ENCODE peak calls at places on chromosomes 12 and 14, in eight cellular contexts. I is body of pancreas, Y is stomach, K is right lobe of liver, C is esophagus squamous epithelium, Z is transverse colon, F is vagina, Q is H54. R is an unnamed sample.

GRCh38 chr12:6620137-6620884 is 13.1 kb upstream of the CHD4 start:
- DNase-seq in Z (no peak), F (no peak), Y (no peak), Q (no peak), C (no peak), I (peak; percentile 50), K (peak; percentile 56), R (no peak)

GRCh38 chr12:11633968-11634367 is 15.5 kb upstream of the ETV6 start:
- DNase-seq in Z (no peak), Y (no peak), I (no peak), Q (no peak), K (no peak), F (no peak), C (no peak), R (no peak)

GRCh38 chr12:52760623-52761022 is 16.5 kb downstream of the KRT76 start:
- DNase-seq in K (no peak), Y (no peak), Q (no peak), F (no peak), Z (no peak), C (no peak), I (no peak), R (no peak)

GRCh38 chr12:70185301-70185700 is 57.9 kb upstream of the CNOT2 start:
- DNase-seq in Z (no peak), F (no peak), I (no peak), Y (no peak), Q (no peak), K (no peak), C (no peak), R (no peak)

GRCh38 chr14:91245029-91245428 is 525 bp upstream of the GPR68 start:
- DNase-seq in F (no peak), K (no peak), Z (peak; percentile 48), C (no peak), Y (no peak), Q (no peak), I (no peak), R (no peak)

GRCh38 chr12:29148065-29148957 is 767 bp upstream of the FAR2 start:
- DNase-seq in Y (no peak), C (no peak), Z (peak; percentile 71), Q (peak; percentile 39), F (no peak), K (no peak), I (no peak), R (peak; percentile 24)

GRCh38 chr12:89225808-89226368 is 126.4 kb downstream of the DUSP6 start:
- DNase-seq in Q (peak; percentile 31), F (no peak), K (no peak), Z (peak; percentile 64), Y (peak; percentile 62), I (peak; percentile 46), C (no peak), R (no peak)

GRCh38 chr12:54262403-54262925 is 17.5 kb downstream of the CBX5 start:
- DNase-seq in K (no peak), Q (no peak), Z (no peak), F (no peak), C (no peak), Y (no peak), I (peak; percentile 20), R (no peak)

GRCh38 chr12:94636462-94637085 is 13.8 kb downstream of the TMCC3 start:
- DNase-seq in Y (no peak), K (no peak), F (no peak), Z (no peak), I (no peak), Q (no peak), C (no peak), R (no peak)

GRCh38 chr14:41549821-41550597 is 56.7 kb upstream of the LRFN5 start:
- DNase-seq in K (no peak), Z (no peak), F (no peak), Q (no peak), I (no peak), C (no peak), Y (no peak), R (no peak)

GRCh38 chr14:96062010-96062409 is 22.8 kb downstream of the C14orf132 start:
- DNase-seq in C (no peak), Q (no peak), I (no peak), Y (no peak), F (no peak), K (no peak), Z (no peak), R (no peak)

GRCh38 chr14:49918709-49919108 is 25.8 kb downstream of the ARF6 start:
- DNase-seq in I (no peak), Y (no peak), F (no peak), Z (no peak), K (no peak), C (no peak), Q (no peak), R (no peak)

GRCh38 chr12:4289334-4289878 is 15.8 kb downstream of the CCND2 start:
- DNase-seq in F (no peak), Y (no peak), I (no peak), C (no peak), Q (no peak), K (no peak), Z (no peak), R (no peak)

GRCh38 chr14:22972313-22972930 is 9.9 kb downstream of the AJUBA start:
- DNase-seq in Y (no peak), Q (no peak), I (no peak), F (no peak), K (no peak), Z (no peak), C (no peak), R (no peak)

GRCh38 chr14:74133833-74134481 is 49.2 kb downstream of the LIN52 start:
- DNase-seq in K (no peak), I (no peak), Z (no peak), Q (no peak), Y (no peak), C (no peak), F (no peak), R (no peak)

GRCh38 chr12:129696952-129697351 is 206.9 kb downstream of the TMEM132D start:
- DNase-seq in Q (no peak), Z (no peak), C (no peak), F (no peak), I (no peak), Y (no peak), K (no peak), R (no peak)

GRCh38 chr14:66056268-66056907 is 429.8 kb upstream of the CCDC196 start:
- DNase-seq in I (no peak), F (no peak), K (no peak), Z (peak; percentile 13), Y (no peak), C (no peak), Q (no peak), R (no peak)

DNA sequence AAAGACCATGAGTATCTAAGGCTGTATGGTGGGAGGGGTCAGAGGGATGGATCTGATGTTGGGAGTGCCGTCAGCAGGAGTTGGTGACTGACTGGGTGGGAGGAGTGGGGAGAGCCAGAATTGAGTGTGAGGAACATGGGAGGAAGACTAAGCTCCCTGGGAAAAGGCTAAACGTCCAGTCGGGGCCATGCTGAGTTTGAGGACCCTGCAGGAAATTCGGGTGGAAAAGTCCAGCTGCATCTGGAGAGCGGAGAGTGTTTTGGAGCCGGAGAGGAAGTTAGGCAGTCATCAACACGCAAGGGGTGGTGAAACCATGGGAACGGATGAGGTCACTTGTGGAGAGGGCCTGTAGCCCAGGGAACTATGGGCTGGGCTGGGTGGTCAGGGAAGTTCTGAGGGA is 60.9 kb downstream of the ELK3 start:
- DNase-seq in I (no peak), Q (no peak), K (no peak), Y (no peak), Z (peak; percentile 38), C (no peak), F (no peak), R (no peak)
- TF ChIP-seq POLR2A in I (no peak), Q (no peak), K (no peak), Y (no peak), Z (no peak), C (no peak), F (no peak), R (no peak)

GRCh38 chr12:5432011-5432400 is at the start of gene NTF3:
- DNase-seq in K (peak; percentile 45), F (no peak), I (peak; percentile 21), Y (no peak), C (no peak), Q (no peak), Z (no peak), R (no peak)
- TF ChIP-seq POLR2A in K (peak; percentile 58), F (no peak), I (no peak), Y (no peak), C (no peak), Q (no peak), Z (peak; percentile 16), R (no peak)

GRCh38 chr12:122064780-122065588 is 13.6 kb upstream of the MLXIP start:
- DNase-seq in Y (no peak), Z (no peak), Q (peak; percentile 72), K (no peak), I (peak; percentile 67), F (no peak), C (no peak), R (no peak)
- TF ChIP-seq POLR2A in Y (no peak), Z (no peak), Q (peak; percentile 53), K (no peak), I (peak; percentile 33), F (no peak), C (no peak), R (no peak)

GRCh38 chr14:102537981-102538597 is 28.5 kb upstream of the ANKRD9 start:
- DNase-seq in Q (no peak), C (no peak), I (peak; percentile 65), Z (no peak), K (no peak), F (no peak), Y (no peak), R (no peak)

GRCh38 chr14:102538598-102539543 is 29.3 kb upstream of the ANKRD9 start:
- DNase-seq in Q (no peak), F (no peak), Y (no peak), K (no peak), Z (no peak), C (no peak), I (peak; percentile 35), R (no peak)

GRCh38 chr14:102541771-102542170 is 32.2 kb upstream of the ANKRD9 start:
- DNase-seq in Y (no peak), I (no peak), Z (no peak), C (no peak), F (no peak), Q (no peak), K (no peak), R (no peak)

GRCh38 chr14:102540310-102541028 is 30.9 kb upstream of the ANKRD9 start:
- DNase-seq in C (no peak), Z (no peak), K (no peak), Q (no peak), Y (no peak), F (no peak), I (no peak), R (no peak)

DNA sequence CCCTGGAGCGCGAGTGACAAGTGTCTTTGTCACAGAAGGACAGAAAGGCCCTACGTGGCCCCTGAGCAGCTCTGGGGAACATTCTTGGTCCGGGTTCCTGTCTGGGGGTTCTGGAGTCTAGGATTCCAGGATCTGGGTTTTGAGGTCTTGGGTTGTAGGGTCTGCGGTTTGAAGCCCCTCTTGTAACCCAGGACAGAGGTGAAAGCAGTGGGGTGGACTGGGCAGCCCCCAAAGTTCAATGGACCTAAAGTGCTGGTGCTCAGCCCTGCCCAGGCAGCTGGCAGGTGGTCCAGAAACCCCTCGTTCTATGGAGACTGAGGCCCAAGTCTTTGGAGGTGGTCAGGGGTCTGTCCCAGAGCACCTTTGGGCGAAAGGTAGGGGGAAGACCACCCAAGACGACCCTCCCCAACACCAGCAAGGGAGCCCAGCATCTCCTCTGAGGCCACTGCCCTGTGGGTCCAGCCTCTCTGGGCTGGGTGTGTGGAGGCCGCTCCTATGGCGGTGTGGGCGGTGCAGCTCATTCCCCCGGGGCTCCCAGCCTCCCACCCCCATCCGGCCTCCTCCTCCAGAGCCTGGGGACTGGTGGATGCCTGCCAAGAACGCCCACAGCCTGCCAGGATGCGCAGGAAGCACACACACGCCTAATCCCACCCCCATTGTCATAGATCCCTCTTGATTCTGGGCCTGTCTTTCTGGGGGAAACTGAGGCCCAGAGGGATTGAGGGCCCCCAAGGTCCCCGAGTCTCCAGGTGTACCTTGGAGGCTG is 30.2 kb upstream of the ANKRD9 start:
- DNase-seq in F (no peak), K (no peak), Q (no peak), Z (no peak), Y (no peak), I (no peak), C (no peak), R (no peak)
- TF ChIP-seq POLR2A in F (no peak), K (no peak), Q (no peak), Z (no peak), Y (no peak), I (no peak), C (no peak), R (no peak)

R was measured in GM12891.